ENCODE peak calls at places on chromosomes 5 and 9, in six cellular contexts. G is WTC11, M is HCT116, Q is K562, T is GM12878, D is HepG2. F is an unnamed sample.

GRCh38 chr9:2816476-2817141 is 27.3 kb downstream of the PUM3 start:
- DNase-seq in T (no peak), D (no peak), M (no peak), Q (peak; percentile 6), G (no peak), F (no peak)

GRCh38 chr5:132263548-132264261 is 6.2 kb downstream of the PDLIM4 start:
- DNase-seq in M (no peak), Q (peak; percentile 61), G (no peak), D (no peak), T (no peak), F (no peak)

GRCh38 chr9:27183701-27184100 is 74.7 kb downstream of the TEK start:
- DNase-seq in T (no peak), G (no peak), D (no peak), Q (no peak), M (no peak), F (no peak)

GRCh38 chr9:119938871-119939270 is 569.6 kb upstream of the BRINP1 start:
- DNase-seq in Q (no peak), M (no peak), D (no peak), G (no peak), T (no peak), F (no peak)

GRCh38 chr9:32069969-32070368 is 314.5 kb upstream of the ACO1 start:
- DNase-seq in T (no peak), G (no peak), Q (no peak), D (no peak), M (no peak), F (no peak)

GRCh38 chr9:21854594-21854993 is 52.2 kb downstream of the MTAP start:
- DNase-seq in Q (no peak), T (no peak), M (no peak), G (no peak), D (peak; percentile 29), F (no peak)

GRCh38 chr5:65121880-65122436 is 353.2 kb downstream of the CWC27 start:
- DNase-seq in G (no peak), Q (peak; percentile 32), T (no peak), D (no peak), M (no peak), F (no peak)

GRCh38 chr5:151173711-151174611 is 16.4 kb upstream of the ANXA6 start:
- DNase-seq in T (no peak), G (no peak), D (no peak), M (no peak), Q (no peak), F (no peak)

GRCh38 chr5:757931-758697 is 26.4 kb downstream of the ZDHHC11B start:
- DNase-seq in M (no peak), D (peak; percentile 74), T (no peak), G (peak; percentile 50), Q (no peak), F (no peak)

GRCh38 chr5:178361657-178362445 is 129.2 kb upstream of the PHYKPL start:
- DNase-seq in D (no peak), Q (no peak), G (no peak), T (no peak), M (no peak), F (no peak)

GRCh38 chr5:53128481-53128880 is 18.9 kb upstream of the MOCS2 start:
- DNase-seq in Q (no peak), T (no peak), M (no peak), G (no peak), D (no peak), F (no peak)

GRCh38 chr9:110835404-110835803 is 166.8 kb downstream of the MUSK start:
- DNase-seq in Q (no peak), G (no peak), D (peak; percentile 3), T (no peak), M (peak; percentile 6), F (no peak)

GRCh38 chr5:32170303-32171170 is 3.6 kb downstream of the GOLPH3 start:
- DNase-seq in M (no peak), Q (no peak), G (no peak), D (no peak), T (no peak), F (no peak)

GRCh38 chr5:73625905-73626811 is at the start of gene ARHGEF28:
- DNase-seq in G (peak; percentile 59), Q (peak; percentile 19), T (no peak), D (peak; percentile 49), M (no peak), F (peak; percentile 61)

GRCh38 chr5:125232779-125233230 is 486.4 kb upstream of the ZNF608 start:
- DNase-seq in D (no peak), G (no peak), Q (no peak), M (no peak), T (no peak), F (no peak)

GRCh38 chr9:70491798-70492736 is 77.6 kb upstream of the KLF9 start:
- DNase-seq in M (no peak), D (no peak), Q (no peak), G (no peak), T (no peak), F (no peak)

GRCh38 chr5:129074903-129075302 is 19.6 kb upstream of the ISOC1 start:
- DNase-seq in M (no peak), Q (no peak), T (no peak), D (no peak), G (no peak), F (no peak)

GRCh38 chr5:74540582-74540981 is 99.9 kb downstream of the ENC1 start:
- DNase-seq in D (no peak), G (no peak), T (no peak), M (no peak), Q (no peak), F (no peak)

GRCh38 chr5:60102961-60103683 is 209.6 kb upstream of the PDE4D start:
- DNase-seq in D (no peak), T (no peak), M (no peak), G (no peak), Q (no peak), F (no peak)

GRCh38 chr5:1983401-1983800 is 100.7 kb upstream of the IRX4 start:
- DNase-seq in Q (no peak), G (no peak), D (no peak), M (no peak), T (no peak), F (no peak)

GRCh38 chr5:80245986-80246781 is 9.7 kb downstream of the SERINC5 start:
- DNase-seq in T (no peak), D (peak; percentile 69), Q (no peak), G (no peak), M (no peak), F (no peak)

GRCh38 chr9:99231708-99232107 is 9.6 kb downstream of the SEC61B start:
- DNase-seq in Q (peak; percentile 50), T (peak; percentile 25), D (peak; percentile 9), G (peak; percentile 49), M (no peak), F (no peak)

GRCh38 chr5:165525268-165525667 is 2019.8 kb downstream of the MAT2B start:
- DNase-seq in M (no peak), Q (no peak), T (no peak), D (no peak), G (no peak), F (no peak)
- TF ChIP-seq SP1 in M (no peak), Q (no peak), T (no peak), D (no peak), G (no peak), F (no peak)

GRCh38 chr9:131627326-131627845 is 82.1 kb downstream of the PRRT1B start:
- DNase-seq in D (no peak), Q (no peak), T (no peak), G (no peak), M (no peak), F (no peak)
- TF ChIP-seq SP1 in D (no peak), Q (no peak), T (no peak), G (no peak), M (no peak), F (no peak)

DNA sequence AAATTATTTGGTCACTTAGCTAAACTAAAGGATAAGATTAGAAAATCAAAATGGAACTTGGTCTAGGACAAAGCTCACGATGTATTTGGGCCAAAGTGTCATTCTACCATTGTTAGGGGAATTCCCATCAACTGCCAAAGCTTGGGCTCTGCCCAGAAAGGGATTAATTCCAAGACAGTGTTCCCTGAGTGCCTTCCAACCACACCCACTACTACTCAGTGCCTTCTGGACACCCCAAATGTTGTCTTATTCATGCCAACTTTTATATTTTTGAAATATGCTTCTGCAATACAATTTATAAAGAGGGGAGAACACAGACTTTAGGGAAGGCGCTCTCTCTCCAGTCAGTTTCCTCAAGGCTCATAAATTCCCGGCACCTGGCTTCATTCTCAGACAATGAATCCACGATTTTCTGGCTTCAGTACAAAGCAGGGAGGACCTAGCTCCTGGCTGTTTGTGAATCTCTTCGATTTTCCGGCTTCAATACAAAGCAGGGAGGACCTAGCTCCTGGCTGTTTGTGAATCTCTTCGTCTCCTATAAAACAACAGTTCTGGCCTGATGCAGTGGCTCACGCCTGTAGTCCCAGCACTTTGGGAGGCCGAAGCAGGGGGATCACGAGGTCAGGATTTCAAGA is 120.1 kb upstream of the MYO10 start:
- DNase-seq in T (no peak), Q (no peak), M (no peak), G (no peak), D (no peak), F (no peak)
- TF ChIP-seq SP1 in T (no peak), Q (no peak), M (no peak), G (no peak), D (no peak), F (no peak)

GRCh38 chr5:9456435-9457042 is 89.3 kb downstream of the SEMA5A start:
- DNase-seq in M (no peak), Q (no peak), T (no peak), G (no peak), D (no peak), F (no peak)
- TF ChIP-seq SP1 in M (no peak), Q (no peak), T (no peak), G (no peak), D (no peak), F (no peak)

GRCh38 chr9:106799146-106799545 is 63.8 kb upstream of the ZNF462 start:
- DNase-seq in G (no peak), M (no peak), D (peak; percentile 2), Q (no peak), T (no peak), F (no peak)

GRCh38 chr9:106797299-106797698 is 65.7 kb upstream of the ZNF462 start:
- DNase-seq in G (no peak), D (no peak), Q (no peak), M (no peak), T (no peak), F (no peak)

GRCh38 chr9:106801816-106802215 is 61.1 kb upstream of the ZNF462 start:
- DNase-seq in D (no peak), Q (no peak), G (no peak), T (no peak), M (no peak), F (no peak)

GRCh38 chr9:106798021-106798799 is 64.8 kb upstream of the ZNF462 start:
- DNase-seq in Q (no peak), G (no peak), D (no peak), M (no peak), T (no peak), F (peak; percentile 9)

DNA sequence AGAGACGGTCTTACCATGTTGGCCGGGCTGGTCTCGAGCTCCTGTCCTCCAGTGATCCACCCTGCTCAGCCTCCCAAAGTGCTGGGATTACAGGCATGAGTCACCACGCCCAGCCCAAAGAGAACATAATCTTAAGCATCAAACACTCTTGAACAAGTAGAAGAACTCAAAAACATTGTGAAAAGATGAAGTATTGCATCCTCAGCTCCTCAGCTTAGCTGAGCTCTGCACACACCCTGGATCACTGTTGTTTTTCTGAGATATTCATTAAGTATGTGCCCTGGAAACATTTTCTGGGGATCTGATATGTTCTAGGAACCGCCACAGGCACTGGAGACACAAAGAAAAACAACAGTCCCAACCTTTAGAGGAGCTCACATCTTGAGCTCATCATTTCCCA is 62.3 kb upstream of the ZNF462 start:
- DNase-seq in Q (no peak), D (no peak), M (no peak), T (no peak), G (no peak), F (no peak)
- TF ChIP-seq SP1 in Q (no peak), D (no peak), M (no peak), T (no peak), G (no peak), F (no peak)

GRCh38 chr5:72523960-72524582 is 16.9 kb upstream of the ZNF366 start:
- DNase-seq in G (no peak), D (peak; percentile 25), Q (no peak), T (peak; percentile 52), M (peak; percentile 67), F (peak; percentile 12)
- TF ChIP-seq SP1 in G (no peak), D (no peak), Q (no peak), T (no peak), M (no peak), F (no peak)